ENCODE peak calls at places on chromosomes 11 and 22, in six cellular contexts. Z is RPMI7951, G is endothelial cell, W is HEK293T, B is NCI-H1930, Q is H4. M is an unnamed sample.

GRCh38 chr22:38214248-38215056 is 12.7 kb downstream of the MAFF start:
- DNase-seq in Q (no peak), B (no peak), G (peak; percentile 75), W (peak; percentile 100), Z (no peak), M (peak; percentile 48)

GRCh38 chr11:67389477-67389876 is 2.3 kb upstream of the RAD9A start:
- DNase-seq in G (peak; percentile 75), B (no peak), Q (no peak), Z (no peak), W (peak; percentile 65), M (peak; percentile 41)

GRCh38 chr11:39589391-39589790 is 1870.1 kb downstream of the LRRC4C start:
- DNase-seq in W (no peak), B (no peak), Z (no peak), Q (no peak), G (no peak), M (no peak)

GRCh38 chr11:27995082-27995481 is 112.9 kb downstream of the KIF18A start:
- DNase-seq in Q (no peak), B (no peak), Z (no peak), W (no peak), G (no peak), M (no peak)

GRCh38 chr11:80086496-80087055 is 645.7 kb upstream of the TENM4 start:
- DNase-seq in G (no peak), W (no peak), B (no peak), Z (no peak), Q (no peak), M (no peak)

GRCh38 chr11:124920870-124921609 is 2.0 kb downstream of the HEPN1 start:
- DNase-seq in G (peak; percentile 80), B (peak; percentile 73), W (peak; percentile 31), Z (peak; percentile 81), Q (no peak), M (peak; percentile 63)

GRCh38 chr11:103609117-103610066 is 427.0 kb upstream of the DDI1 start:
- DNase-seq in Z (peak; percentile 95), W (peak; percentile 30), B (no peak), Q (peak; percentile 96), G (peak; percentile 18), M (no peak)

GRCh38 chr22:23035557-23036277 is 34.6 kb upstream of the GNAZ start:
- DNase-seq in Q (no peak), Z (no peak), W (no peak), G (no peak), B (no peak), M (no peak)

GRCh38 chr11:123404626-123405025 is 25.4 kb upstream of the GRAMD1B start:
- DNase-seq in Q (no peak), Z (no peak), G (no peak), W (no peak), B (no peak), M (no peak)

GRCh38 chr11:110758012-110758411 is 45.8 kb upstream of the ARHGAP20 start:
- DNase-seq in W (no peak), Z (no peak), G (no peak), B (no peak), Q (no peak), M (no peak)

GRCh38 chr11:250740-251299 is 14.0 kb downstream of the PSMD13 start:
- DNase-seq in Z (peak; percentile 16), W (peak; percentile 71), Q (peak; percentile 38), B (peak; percentile 55), G (peak; percentile 82), M (peak; percentile 70)

GRCh38 chr11:71551711-71552110 is 3.5 kb downstream of the KRTAP5-9 start:
- DNase-seq in Q (no peak), Z (no peak), W (no peak), G (no peak), B (no peak), M (no peak)

GRCh38 chr11:71212871-71213559 is 39.4 kb downstream of the SHANK2 start:
- DNase-seq in B (no peak), Z (no peak), W (no peak), G (no peak), Q (no peak), M (no peak)

GRCh38 chr11:69497221-69497787 is 15.8 kb downstream of the LINC01488 start:
- DNase-seq in W (no peak), G (peak; percentile 68), Q (peak; percentile 95), Z (peak; percentile 98), B (no peak), M (no peak)

GRCh38 chr11:115503083-115503885 is 931 bp downstream of the CADM1 start:
- DNase-seq in Z (peak; percentile 74), Q (peak; percentile 51), B (peak; percentile 47), W (peak; percentile 50), G (peak; percentile 69), M (no peak)

GRCh38 chr11:10041803-10042202 is 252.2 kb downstream of the SBF2 start:
- DNase-seq in Z (no peak), W (no peak), B (no peak), Q (no peak), G (no peak), M (no peak)

GRCh38 chr11:107592813-107593212 is 1.9 kb downstream of the ELMOD1 start:
- DNase-seq in W (no peak), B (no peak), Q (no peak), G (no peak), Z (no peak), M (no peak)

GRCh38 chr22:47107431-47107830 is 345.0 kb downstream of the TBC1D22A start:
- DNase-seq in B (no peak), Q (no peak), Z (peak; percentile 69), G (no peak), W (no peak), M (no peak)

GRCh38 chr11:61021661-61022212 is 50.3 kb downstream of the CD6 start:
- DNase-seq in G (no peak), B (no peak), Z (no peak), W (no peak), Q (no peak), M (peak; percentile 77)

GRCh38 chr11:134439181-134439580 is 27.1 kb upstream of the B3GAT1 start:
- DNase-seq in Z (no peak), G (no peak), W (no peak), Q (no peak), B (no peak), M (no peak)

GRCh38 chr11:46066335-46066734 is 54.9 kb downstream of the PHF21A start:
- DNase-seq in B (no peak), G (no peak), Q (no peak), W (no peak), Z (no peak), M (no peak)

GRCh38 chr11:78226684-78227680 is 38.3 kb downstream of the USP35 start:
- DNase-seq in Q (no peak), W (no peak), Z (peak; percentile 59), B (no peak), G (no peak), M (no peak)

GRCh38 chr22:45503816-45504702 is 1.4 kb downstream of the FBLN1 start:
- DNase-seq in Q (no peak), W (no peak), B (no peak), Z (no peak), G (peak; percentile 44), M (no peak)

GRCh38 chr11:47848636-47849155 is 546 bp upstream of the NUP160 start:
- DNase-seq in Q (no peak), Z (no peak), G (no peak), W (no peak), B (no peak), M (no peak)

GRCh38 chr11:113675003-113675471 is 31.1 kb downstream of the TMPRSS5 start:
- DNase-seq in W (no peak), Z (peak; percentile 99), B (no peak), G (no peak), Q (peak; percentile 89), M (no peak)

GRCh38 chr11:60111793-60112192 is 23.3 kb downstream of the MS4A2 start:
- DNase-seq in W (no peak), G (no peak), Q (no peak), Z (no peak), B (no peak), M (no peak)

GRCh38 chr11:67451658-67451976 is 912 bp downstream of the GPR152 start:
- DNase-seq in Q (no peak), W (no peak), B (no peak), G (no peak), Z (no peak), M (no peak)

GRCh38 chr11:119741369-119742262 is 12.6 kb upstream of the NECTIN1 start:
- DNase-seq in Q (no peak), B (peak; percentile 27), Z (no peak), G (peak; percentile 78), W (peak; percentile 87), M (peak; percentile 33)

GRCh38 chr11:20055312-20055711 is 105.0 kb downstream of the DBX1 start:
- DNase-seq in Z (no peak), W (no peak), G (no peak), B (no peak), Q (no peak), M (no peak)

GRCh38 chr11:60871378-60872061 is 4.2 kb downstream of the ZP1 start:
- DNase-seq in B (no peak), G (no peak), Z (peak; percentile 56), W (no peak), Q (peak; percentile 19), M (peak; percentile 31)

GRCh38 chr11:47375020-47375419 is 3.3 kb downstream of the SPI1 start:
- DNase-seq in G (no peak), W (no peak), B (no peak), Z (no peak), Q (no peak), M (no peak)

GRCh38 chr11:10518891-10519290 is 22.1 kb downstream of the RNF141 start:
- DNase-seq in Q (no peak), G (no peak), Z (no peak), W (no peak), B (no peak), M (no peak)

GRCh38 chr11:65425971-65426838 is 3.6 kb downstream of the NEAT1 start:
- DNase-seq in W (no peak), G (no peak), Q (peak; percentile 60), B (no peak), Z (peak; percentile 88), M (no peak)

GRCh38 chr11:114279778-114280532 is 16.2 kb upstream of the NNMT start:
- DNase-seq in Q (peak; percentile 21), Z (peak; percentile 51), W (no peak), B (no peak), G (no peak), M (no peak)

GRCh38 chr22:47631571-47632102 is 869.2 kb downstream of the TBC1D22A start:
- DNase-seq in Q (peak; percentile 91), Z (peak; percentile 95), W (no peak), B (peak; percentile 83), G (no peak), M (no peak)

GRCh38 chr11:72625746-72626636 is 48.2 kb downstream of the PDE2A start:
- DNase-seq in B (no peak), Z (no peak), G (peak; percentile 63), Q (no peak), W (no peak), M (no peak)

GRCh38 chr11:61334434-61335354 is 1.7 kb downstream of the TKFC start:
- DNase-seq in Z (peak; percentile 62), W (no peak), G (no peak), Q (no peak), B (no peak), M (no peak)

GRCh38 chr11:12842933-12843636 is 166.0 kb upstream of the RASSF10 start:
- DNase-seq in Z (peak; percentile 68), B (peak; percentile 82), W (peak; percentile 66), G (peak; percentile 35), Q (peak; percentile 85), M (no peak)

GRCh38 chr11:71080239-71081097 is 171.9 kb downstream of the SHANK2 start:
- DNase-seq in B (peak; percentile 75), Q (peak; percentile 77), W (peak; percentile 54), G (peak; percentile 85), Z (peak; percentile 61), M (peak; percentile 12)